ENCODE peak calls at places on chromosomes 11 and 22, in four cellular contexts. B, D, W and A are unnamed samples.

GRCh38 chr11:130522284-130522961 is 74.0 kb downstream of the ADAMTS15 start:
- DNase-seq in W (peak; percentile 85), D (peak; percentile 97), B (peak; percentile 96), A (peak; percentile 59)

GRCh38 chr11:2086239-2087040 is 52.7 kb downstream of the IGF2 start:
- DNase-seq in D (no peak), B (peak; percentile 12), W (no peak), A (no peak)

GRCh38 chr11:12288934-12289666 is 88.3 kb upstream of the PARVA start:
- DNase-seq in W (no peak), D (no peak), B (no peak), A (no peak)

GRCh38 chr11:15170170-15170569 is 55.4 kb downstream of the INSC start:
- DNase-seq in B (no peak), W (no peak), D (peak; percentile 54), A (no peak)

GRCh38 chr11:85947431-85948272 is 92.5 kb downstream of the CCDC83 start:
- DNase-seq in W (no peak), D (peak; percentile 93), B (peak; percentile 63), A (peak; percentile 86)

GRCh38 chr11:127080735-127081134 is 80.2 kb upstream of the KIRREL3 start:
- DNase-seq in B (no peak), W (no peak), D (no peak), A (no peak)

GRCh38 chr11:110971110-110971509 is 258.9 kb upstream of the ARHGAP20 start:
- DNase-seq in D (peak; percentile 69), B (no peak), W (no peak), A (peak; percentile 2)

GRCh38 chr11:62881579-62882427 is 1.1 kb downstream of the SLC3A2 start:
- DNase-seq in W (peak; percentile 89), D (peak; percentile 97), B (peak; percentile 98), A (peak; percentile 96)

GRCh38 chr11:3904228-3904627 is 48.8 kb downstream of the STIM1 start:
- DNase-seq in W (no peak), D (no peak), B (no peak), A (peak; percentile 85)

GRCh38 chr11:35223429-35223828 is 84.5 kb downstream of the CD44 start:
- DNase-seq in D (peak; percentile 62), B (no peak), W (no peak), A (no peak)

GRCh38 chr22:23305922-23306374 is 125.6 kb downstream of the BCR start:
- DNase-seq in B (peak; percentile 91), D (peak; percentile 81), W (peak; percentile 43), A (no peak)

GRCh38 chr22:20569059-20570058 is 61.9 kb downstream of the MED15 start:
- DNase-seq in W (peak; percentile 46), B (peak; percentile 87), D (peak; percentile 99), A (peak; percentile 96)

GRCh38 chr11:21888814-21889213 is 304.1 kb upstream of the ANO5 start:
- DNase-seq in B (peak; percentile 22), D (no peak), W (no peak), A (no peak)

GRCh38 chr11:859394-860131 is 16.9 kb downstream of the TSPAN4 start:
- DNase-seq in W (no peak), D (peak; percentile 85), B (no peak), A (peak; percentile 45)

GRCh38 chr22:44032126-44032730 is 8.1 kb downstream of the PARVB start:
- DNase-seq in B (no peak), W (no peak), D (peak; percentile 22), A (no peak)

GRCh38 chr11:24391165-24391564 is 105.7 kb upstream of the LUZP2 start:
- DNase-seq in W (no peak), D (peak; percentile 87), B (no peak), A (peak; percentile 70)

GRCh38 chr11:33412231-33412630 is 155.1 kb downstream of the HIPK3 start:
- DNase-seq in D (no peak), B (no peak), W (no peak), A (no peak)

GRCh38 chr22:45265546-45265945 is 19.2 kb upstream of the UPK3A start:
- DNase-seq in B (no peak), W (no peak), D (no peak), A (no peak)

GRCh38 chr22:45270095-45271020 is 14.4 kb upstream of the UPK3A start:
- DNase-seq in W (no peak), B (no peak), D (no peak), A (no peak)

GRCh38 chr22:45268958-45269844 is 15.5 kb upstream of the UPK3A start:
- DNase-seq in W (no peak), B (peak; percentile 79), D (peak; percentile 53), A (no peak)

GRCh38 chr22:45271667-45272188 is 13.0 kb upstream of the UPK3A start:
- DNase-seq in W (no peak), D (no peak), B (peak; percentile 74), A (no peak)

DNA sequence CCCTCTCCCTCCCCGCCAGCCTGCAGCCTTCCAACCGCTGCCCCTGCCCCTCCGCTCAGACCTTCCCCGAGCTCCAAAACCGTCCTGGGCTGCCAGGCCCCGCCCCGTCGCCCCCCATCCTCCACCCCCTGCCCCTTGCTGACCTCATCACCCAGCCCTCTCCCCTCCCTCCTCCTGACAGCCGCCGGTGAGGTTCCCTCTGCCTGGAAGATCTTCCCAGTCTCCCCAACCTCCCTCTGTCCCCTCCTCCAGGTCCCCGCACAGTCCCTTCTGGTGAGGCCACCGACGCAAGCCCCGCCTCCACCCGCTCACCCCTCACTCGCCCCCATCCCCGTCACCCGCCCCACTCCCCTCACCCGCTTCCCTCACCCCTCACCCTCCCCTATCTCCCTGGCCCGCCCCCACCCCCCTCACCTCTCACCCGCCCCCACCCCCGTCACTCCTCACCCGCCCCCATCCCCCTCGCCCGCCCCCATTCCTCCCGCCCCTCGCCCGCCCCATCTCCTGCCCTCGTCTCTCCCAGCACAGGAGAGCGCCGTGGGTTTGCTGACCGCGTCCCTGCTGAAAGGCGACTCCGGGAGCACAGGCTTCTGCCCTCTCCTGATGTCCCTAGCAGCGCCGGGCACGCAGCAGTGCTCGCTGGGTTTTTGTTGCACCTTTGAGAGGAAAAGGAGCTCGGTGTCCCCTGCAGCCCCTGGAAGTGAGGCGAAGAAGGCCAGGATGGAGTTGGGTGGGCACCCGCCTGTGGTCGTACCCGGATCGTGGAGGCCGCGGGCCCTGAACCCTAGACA is 16.4 kb upstream of the UPK3A start:
- DNase-seq in B (no peak), W (no peak), D (no peak), A (no peak)
- H3K27ac ChIP-seq in B (peak overlapping the region; percentile 69), W (no peak overlapping the region), D (peak overlapping the region; percentile 54), A (no peak overlapping the region)

GRCh38 chr11:19320764-19321163 is 80.0 kb upstream of the E2F8 start:
- DNase-seq in B (no peak), W (no peak), D (no peak), A (no peak)

GRCh38 chr11:19327280-19327679 is 86.5 kb upstream of the E2F8 start:
- DNase-seq in W (no peak), D (no peak), B (no peak), A (no peak)

GRCh38 chr11:19326499-19326898 is 85.8 kb upstream of the E2F8 start:
- DNase-seq in D (peak; percentile 29), W (no peak), B (no peak), A (no peak)

GRCh38 chr11:19321351-19321750 is 80.6 kb upstream of the E2F8 start:
- DNase-seq in D (no peak), W (no peak), B (no peak), A (no peak)

GRCh38 chr11:19323502-19323901 is 82.8 kb upstream of the E2F8 start:
- DNase-seq in B (no peak), W (no peak), D (no peak), A (no peak)
- TF ChIP-seq CTCF in B (no peak), W (no peak), D (peak; percentile 36), A (peak; percentile 46)

GRCh38 chr11:7677801-7678201 is 4.5 kb upstream of the CYB5R2 start:
- DNase-seq in W (no peak), B (no peak), D (peak; percentile 5), A (no peak)

GRCh38 chr11:7672960-7673723 is at the start of gene CYB5R2:
- DNase-seq in B (peak; percentile 78), D (peak; percentile 5), W (peak; percentile 45), A (no peak)

GRCh38 chr11:7673724-7674434 is 579 bp upstream of the CYB5R2 start:
- DNase-seq in B (no peak), D (no peak), W (no peak), A (no peak)

GRCh38 chr11:7675640-7676039 is 2.3 kb upstream of the CYB5R2 start:
- DNase-seq in B (no peak), W (no peak), D (no peak), A (no peak)

GRCh38 chr11:7677071-7677470 is 3.8 kb upstream of the CYB5R2 start:
- DNase-seq in W (no peak), D (peak; percentile 41), B (no peak), A (no peak)
- H3K27me3 ChIP-seq in W (no peaks in the 10 kb centered on the region), D (peaks cover 16% of the 10 kb centered on the region), B (no peaks in the 10 kb centered on the region), A (no peaks in the 10 kb centered on the region)

GRCh38 chr22:26673485-26673884 is 16.1 kb downstream of the MIAT start:
- DNase-seq in B (no peak), D (no peak), W (no peak), A (no peak)
- H3K27ac ChIP-seq in B (peak overlapping the region; percentile 90), D (peak overlapping the region; percentile 92), W (peak overlapping the region; percentile 97), A (peak overlapping the region; percentile 93)

GRCh38 chr11:101987370-101987769 is 59.9 kb upstream of the CFAP300 start:
- DNase-seq in B (no peak), D (no peak), W (no peak), A (no peak)
- TF ChIP-seq CTCF in B (no peak), D (no peak), W (no peak), A (no peak)

GRCh38 chr11:134413334-134414035 is 1.4 kb upstream of the B3GAT1 start:
- DNase-seq in B (no peak), W (no peak), D (no peak), A (no peak)

GRCh38 chr11:134410766-134411165 is 1.3 kb downstream of the B3GAT1 start:
- DNase-seq in D (no peak), B (no peak), W (no peak), A (no peak)

GRCh38 chr11:134414036-134414731 is 2.1 kb upstream of the B3GAT1 start:
- DNase-seq in D (no peak), W (no peak), B (no peak), A (no peak)

GRCh38 chr11:134412508-134413333 is 679 bp upstream of the B3GAT1 start:
- DNase-seq in W (no peak), D (no peak), B (no peak), A (no peak)

GRCh38 chr11:134411887-134412507 is at the start of gene B3GAT1:
- DNase-seq in B (no peak), W (no peak), D (no peak), A (no peak)
- H3K27me3 ChIP-seq in B (no peaks in the 10 kb centered on the region), W (peaks cover 3% of the 10 kb centered on the region), D (peaks cover 29% of the 10 kb centered on the region), A (peaks cover 76% of the 10 kb centered on the region)

GRCh38 chr11:92269841-92270240 is 45.2 kb downstream of the FAT3 start:
- DNase-seq in D (no peak), B (no peak), W (no peak), A (no peak)
- H3K27ac ChIP-seq in D (no peak overlapping the region), B (no peak overlapping the region), W (no peak overlapping the region), A (peak overlapping the region; percentile 98)